ENCODE peak calls at places on chromosomes 16 and 17, in ten cellular contexts. One of them, this sample, is unnamed.

GRCh38 chr17:17084317-17084835 is 42.1 kb downstream of the MPRIP start:
- DNase-seq in NCI-H2029: no peak
- DNase-seq in stimulated activated CD4-positive, alpha-beta T cell treated with anti-CD3 and anti-CD28 coated beads, Interleukin-1b, Interleukin-23, amount 100 ng/mL, for 1 hour: no peak
- DNase-seq in hypothalamus: no peak
- DNase-seq in body of pancreas: peak
- DNase-seq in EL: no peak
- DNase-seq in midbrain: no peak
- DNase-seq in progenitor cell of endocrine pancreas: no peak
- DNase-seq in mesenchymal stem cell: no peak
- DNase-seq in left kidney: no peak
- DNase-seq in this sample: no peak

GRCh38 chr16:30967795-30968194 is 10.2 kb downstream of the SETD1A start:
- DNase-seq in NCI-H2029: no peak
- DNase-seq in stimulated activated CD4-positive, alpha-beta T cell treated with anti-CD3 and anti-CD28 coated beads, Interleukin-1b, Interleukin-23, amount 100 ng/mL, for 1 hour: no peak
- DNase-seq in hypothalamus: no peak
- DNase-seq in body of pancreas: no peak
- DNase-seq in EL: no peak
- DNase-seq in midbrain: no peak
- DNase-seq in progenitor cell of endocrine pancreas: no peak
- DNase-seq in mesenchymal stem cell: no peak
- DNase-seq in left kidney: no peak
- DNase-seq in this sample: no peak

GRCh38 chr17:58783380-58783779 is 27.7 kb downstream of the PPM1E start:
- DNase-seq in NCI-H2029: peak
- DNase-seq in stimulated activated CD4-positive, alpha-beta T cell treated with anti-CD3 and anti-CD28 coated beads, Interleukin-1b, Interleukin-23, amount 100 ng/mL, for 1 hour: no peak
- DNase-seq in hypothalamus: no peak
- DNase-seq in body of pancreas: no peak
- DNase-seq in EL: peak
- DNase-seq in midbrain: no peak
- DNase-seq in progenitor cell of endocrine pancreas: no peak
- DNase-seq in mesenchymal stem cell: no peak
- DNase-seq in left kidney: no peak
- DNase-seq in this sample: no peak

GRCh38 chr17:56011406-56012131 is 141.7 kb upstream of the ANKFN1 start:
- DNase-seq in NCI-H2029: no peak
- DNase-seq in stimulated activated CD4-positive, alpha-beta T cell treated with anti-CD3 and anti-CD28 coated beads, Interleukin-1b, Interleukin-23, amount 100 ng/mL, for 1 hour: no peak
- DNase-seq in hypothalamus: no peak
- DNase-seq in body of pancreas: no peak
- DNase-seq in EL: no peak
- DNase-seq in midbrain: no peak
- DNase-seq in progenitor cell of endocrine pancreas: no peak
- DNase-seq in mesenchymal stem cell: no peak
- DNase-seq in left kidney: no peak
- DNase-seq in this sample: no peak

GRCh38 chr16:67928561-67929364 is 2.9 kb downstream of the CTRL start:
- DNase-seq in NCI-H2029: peak
- DNase-seq in stimulated activated CD4-positive, alpha-beta T cell treated with anti-CD3 and anti-CD28 coated beads, Interleukin-1b, Interleukin-23, amount 100 ng/mL, for 1 hour: peak
- DNase-seq in hypothalamus: peak
- DNase-seq in body of pancreas: peak
- DNase-seq in EL: peak
- DNase-seq in midbrain: peak
- DNase-seq in progenitor cell of endocrine pancreas: peak
- DNase-seq in mesenchymal stem cell: peak
- DNase-seq in left kidney: peak
- DNase-seq in this sample: peak

GRCh38 chr17:63480826-63481487 is 4.1 kb downstream of the ACE start:
- DNase-seq in NCI-H2029: peak
- DNase-seq in stimulated activated CD4-positive, alpha-beta T cell treated with anti-CD3 and anti-CD28 coated beads, Interleukin-1b, Interleukin-23, amount 100 ng/mL, for 1 hour: no peak
- DNase-seq in hypothalamus: no peak
- DNase-seq in body of pancreas: peak
- DNase-seq in EL: no peak
- DNase-seq in midbrain: no peak
- DNase-seq in progenitor cell of endocrine pancreas: no peak
- DNase-seq in mesenchymal stem cell: no peak
- DNase-seq in left kidney: no peak
- DNase-seq in this sample: no peak

GRCh38 chr17:75864448-75864871 is 9.3 kb upstream of the WBP2 start:
- DNase-seq in NCI-H2029: no peak
- DNase-seq in stimulated activated CD4-positive, alpha-beta T cell treated with anti-CD3 and anti-CD28 coated beads, Interleukin-1b, Interleukin-23, amount 100 ng/mL, for 1 hour: no peak
- DNase-seq in hypothalamus: no peak
- DNase-seq in body of pancreas: peak
- DNase-seq in EL: peak
- DNase-seq in midbrain: no peak
- DNase-seq in progenitor cell of endocrine pancreas: no peak
- DNase-seq in mesenchymal stem cell: peak
- DNase-seq in left kidney: peak
- DNase-seq in this sample: peak

GRCh38 chr17:32927201-32927723 is 691 bp upstream of the TMEM98 start:
- DNase-seq in NCI-H2029: no peak
- DNase-seq in stimulated activated CD4-positive, alpha-beta T cell treated with anti-CD3 and anti-CD28 coated beads, Interleukin-1b, Interleukin-23, amount 100 ng/mL, for 1 hour: no peak
- DNase-seq in hypothalamus: no peak
- DNase-seq in body of pancreas: no peak
- DNase-seq in EL: peak
- DNase-seq in midbrain: peak
- DNase-seq in progenitor cell of endocrine pancreas: no peak
- DNase-seq in mesenchymal stem cell: peak
- DNase-seq in left kidney: no peak
- DNase-seq in this sample: no peak

GRCh38 chr17:19250421-19251141 is 13.4 kb downstream of the EPN2 start:
- DNase-seq in NCI-H2029: no peak
- DNase-seq in stimulated activated CD4-positive, alpha-beta T cell treated with anti-CD3 and anti-CD28 coated beads, Interleukin-1b, Interleukin-23, amount 100 ng/mL, for 1 hour: no peak
- DNase-seq in hypothalamus: peak
- DNase-seq in body of pancreas: peak
- DNase-seq in EL: no peak
- DNase-seq in midbrain: peak
- DNase-seq in progenitor cell of endocrine pancreas: no peak
- DNase-seq in mesenchymal stem cell: no peak
- DNase-seq in left kidney: no peak
- DNase-seq in this sample: no peak

GRCh38 chr16:17921357-17921978 is 415.1 kb downstream of the NPIPA8 start:
- DNase-seq in NCI-H2029: peak
- DNase-seq in stimulated activated CD4-positive, alpha-beta T cell treated with anti-CD3 and anti-CD28 coated beads, Interleukin-1b, Interleukin-23, amount 100 ng/mL, for 1 hour: no peak
- DNase-seq in hypothalamus: no peak
- DNase-seq in body of pancreas: peak
- DNase-seq in EL: peak
- DNase-seq in midbrain: no peak
- DNase-seq in progenitor cell of endocrine pancreas: no peak
- DNase-seq in mesenchymal stem cell: no peak
- DNase-seq in left kidney: peak
- DNase-seq in this sample: no peak

GRCh38 chr16:66662445-66663194 is 33.9 kb downstream of the CMTM4 start:
- DNase-seq in NCI-H2029: no peak
- DNase-seq in stimulated activated CD4-positive, alpha-beta T cell treated with anti-CD3 and anti-CD28 coated beads, Interleukin-1b, Interleukin-23, amount 100 ng/mL, for 1 hour: no peak
- DNase-seq in hypothalamus: no peak
- DNase-seq in body of pancreas: no peak
- DNase-seq in EL: peak
- DNase-seq in midbrain: peak
- DNase-seq in progenitor cell of endocrine pancreas: no peak
- DNase-seq in mesenchymal stem cell: peak
- DNase-seq in left kidney: peak
- DNase-seq in this sample: peak

GRCh38 chr17:29007456-29008455 is 1.9 kb upstream of the SEZ6 start:
- DNase-seq in NCI-H2029: no peak
- DNase-seq in stimulated activated CD4-positive, alpha-beta T cell treated with anti-CD3 and anti-CD28 coated beads, Interleukin-1b, Interleukin-23, amount 100 ng/mL, for 1 hour: no peak
- DNase-seq in hypothalamus: no peak
- DNase-seq in body of pancreas: no peak
- DNase-seq in EL: peak
- DNase-seq in midbrain: no peak
- DNase-seq in progenitor cell of endocrine pancreas: no peak
- DNase-seq in mesenchymal stem cell: peak
- DNase-seq in left kidney: no peak
- DNase-seq in this sample: no peak

GRCh38 chr16:59702531-59702930 is 968.4 kb upstream of the GOT2 start:
- DNase-seq in NCI-H2029: no peak
- DNase-seq in stimulated activated CD4-positive, alpha-beta T cell treated with anti-CD3 and anti-CD28 coated beads, Interleukin-1b, Interleukin-23, amount 100 ng/mL, for 1 hour: no peak
- DNase-seq in hypothalamus: no peak
- DNase-seq in body of pancreas: no peak
- DNase-seq in EL: no peak
- DNase-seq in midbrain: no peak
- DNase-seq in progenitor cell of endocrine pancreas: no peak
- DNase-seq in mesenchymal stem cell: no peak
- DNase-seq in left kidney: peak
- DNase-seq in this sample: no peak

GRCh38 chr17:28991779-28992178 is 14.1 kb downstream of the SEZ6 start:
- DNase-seq in NCI-H2029: no peak
- DNase-seq in stimulated activated CD4-positive, alpha-beta T cell treated with anti-CD3 and anti-CD28 coated beads, Interleukin-1b, Interleukin-23, amount 100 ng/mL, for 1 hour: no peak
- DNase-seq in hypothalamus: no peak
- DNase-seq in body of pancreas: no peak
- DNase-seq in EL: no peak
- DNase-seq in midbrain: no peak
- DNase-seq in progenitor cell of endocrine pancreas: no peak
- DNase-seq in mesenchymal stem cell: no peak
- DNase-seq in left kidney: no peak
- DNase-seq in this sample: no peak

GRCh38 chr16:31696968-31697743 is 169.5 kb downstream of the AHSP start:
- DNase-seq in NCI-H2029: peak
- DNase-seq in stimulated activated CD4-positive, alpha-beta T cell treated with anti-CD3 and anti-CD28 coated beads, Interleukin-1b, Interleukin-23, amount 100 ng/mL, for 1 hour: no peak
- DNase-seq in hypothalamus: no peak
- DNase-seq in body of pancreas: no peak
- DNase-seq in EL: peak
- DNase-seq in midbrain: no peak
- DNase-seq in progenitor cell of endocrine pancreas: no peak
- DNase-seq in mesenchymal stem cell: peak
- DNase-seq in left kidney: peak
- DNase-seq in this sample: no peak